ENCODE peak calls at places on chromosomes 5 and 9, in seven cellular contexts. One of them, this sample, is unnamed. For H3K4me1, the result is how much of the 10 kb centered on the place peaks cover.

GRCh38 chr5:19975795-19976194 is 12.2 kb downstream of the CDH18 start:
- DNase-seq in right atrium auricular region: no peak
- DNase-seq in CD4-positive, alpha-beta memory T cell: no peak
- DNase-seq in vagina: no peak
- DNase-seq in PC-9: no peak
- DNase-seq in iPS DF 6.9: no peak
- DNase-seq in pancreas: no peak
- DNase-seq in this sample: no peak

GRCh38 chr5:9409413-9410089 is 136.3 kb downstream of the SEMA5A start:
- DNase-seq in right atrium auricular region: no peak
- DNase-seq in CD4-positive, alpha-beta memory T cell: no peak
- DNase-seq in vagina: no peak
- DNase-seq in PC-9: no peak
- DNase-seq in iPS DF 6.9: no peak
- DNase-seq in pancreas: peak
- DNase-seq in this sample: no peak

GRCh38 chr9:120859361-120859760 is 16.6 kb upstream of the PSMD5 start:
- DNase-seq in right atrium auricular region: no peak
- DNase-seq in CD4-positive, alpha-beta memory T cell: no peak
- DNase-seq in vagina: no peak
- DNase-seq in PC-9: no peak
- DNase-seq in iPS DF 6.9: no peak
- DNase-seq in pancreas: no peak
- DNase-seq in this sample: no peak

GRCh38 chr5:178350361-178351220 is 118.0 kb upstream of the PHYKPL start:
- DNase-seq in right atrium auricular region: no peak
- DNase-seq in CD4-positive, alpha-beta memory T cell: no peak
- DNase-seq in vagina: no peak
- DNase-seq in PC-9: no peak
- DNase-seq in iPS DF 6.9: no peak
- DNase-seq in pancreas: no peak
- DNase-seq in this sample: no peak

GRCh38 chr9:121281614-121282291 is 13.8 kb downstream of the GSN start:
- DNase-seq in right atrium auricular region: peak
- DNase-seq in CD4-positive, alpha-beta memory T cell: no peak
- DNase-seq in vagina: no peak
- DNase-seq in PC-9: peak
- DNase-seq in iPS DF 6.9: no peak
- DNase-seq in pancreas: peak
- DNase-seq in this sample: no peak

GRCh38 chr5:150616024-150616470 is 24.4 kb upstream of the SYNPO start:
- DNase-seq in right atrium auricular region: no peak
- DNase-seq in CD4-positive, alpha-beta memory T cell: no peak
- DNase-seq in vagina: no peak
- DNase-seq in PC-9: peak
- DNase-seq in iPS DF 6.9: no peak
- DNase-seq in pancreas: peak
- DNase-seq in this sample: no peak

GRCh38 chr9:70061776-70062175 is 18.1 kb downstream of the MAMDC2 start:
- DNase-seq in right atrium auricular region: no peak
- DNase-seq in CD4-positive, alpha-beta memory T cell: no peak
- DNase-seq in vagina: no peak
- DNase-seq in PC-9: no peak
- DNase-seq in iPS DF 6.9: no peak
- DNase-seq in pancreas: no peak
- DNase-seq in this sample: no peak

GRCh38 chr5:40554048-40554447 is 125.7 kb upstream of the PTGER4 start:
- DNase-seq in right atrium auricular region: no peak
- DNase-seq in CD4-positive, alpha-beta memory T cell: no peak
- DNase-seq in vagina: no peak
- DNase-seq in PC-9: no peak
- DNase-seq in iPS DF 6.9: no peak
- DNase-seq in pancreas: no peak
- DNase-seq in this sample: no peak

GRCh38 chr5:58887721-58888409 is 305.0 kb downstream of the RAB3C start:
- DNase-seq in right atrium auricular region: peak
- DNase-seq in CD4-positive, alpha-beta memory T cell: no peak
- DNase-seq in vagina: no peak
- DNase-seq in PC-9: no peak
- DNase-seq in iPS DF 6.9: no peak
- DNase-seq in pancreas: no peak
- DNase-seq in this sample: no peak

GRCh38 chr5:116759860-116760644 is 185.4 kb upstream of the SEMA6A start:
- DNase-seq in right atrium auricular region: no peak
- DNase-seq in CD4-positive, alpha-beta memory T cell: no peak
- DNase-seq in vagina: no peak
- DNase-seq in PC-9: no peak
- DNase-seq in iPS DF 6.9: no peak
- DNase-seq in pancreas: no peak
- DNase-seq in this sample: no peak

GRCh38 chr5:95718203-95718602 is 12.9 kb upstream of the RHOBTB3 start:
- DNase-seq in right atrium auricular region: no peak
- DNase-seq in CD4-positive, alpha-beta memory T cell: peak
- DNase-seq in vagina: no peak
- DNase-seq in PC-9: no peak
- DNase-seq in iPS DF 6.9: no peak
- DNase-seq in pancreas: no peak
- DNase-seq in this sample: no peak

GRCh38 chr5:149667084-149667826 is 62.9 kb upstream of the PPARGC1B start:
- DNase-seq in right atrium auricular region: no peak
- DNase-seq in CD4-positive, alpha-beta memory T cell: no peak
- DNase-seq in vagina: no peak
- DNase-seq in PC-9: no peak
- DNase-seq in iPS DF 6.9: peak
- DNase-seq in pancreas: no peak
- DNase-seq in this sample: peak

GRCh38 chr9:131418143-131419028 is 24.5 kb downstream of the PRRC2B start:
- DNase-seq in right atrium auricular region: no peak
- DNase-seq in CD4-positive, alpha-beta memory T cell: no peak
- DNase-seq in vagina: no peak
- DNase-seq in PC-9: no peak
- DNase-seq in iPS DF 6.9: no peak
- DNase-seq in pancreas: peak
- DNase-seq in this sample: no peak

GRCh38 chr5:109105631-109106267 is 304.0 kb downstream of the PJA2 start:
- DNase-seq in right atrium auricular region: no peak
- DNase-seq in CD4-positive, alpha-beta memory T cell: no peak
- DNase-seq in vagina: no peak
- DNase-seq in PC-9: no peak
- DNase-seq in iPS DF 6.9: no peak
- DNase-seq in pancreas: no peak
- DNase-seq in this sample: no peak

GRCh38 chr5:8396756-8397155 is 527.8 kb downstream of the MTRR start:
- DNase-seq in right atrium auricular region: no peak
- DNase-seq in CD4-positive, alpha-beta memory T cell: no peak
- DNase-seq in vagina: no peak
- DNase-seq in PC-9: peak
- DNase-seq in iPS DF 6.9: no peak
- DNase-seq in pancreas: no peak
- DNase-seq in this sample: no peak

GRCh38 chr5:8394965-8395364 is 526.0 kb downstream of the MTRR start:
- DNase-seq in right atrium auricular region: no peak
- DNase-seq in CD4-positive, alpha-beta memory T cell: no peak
- DNase-seq in vagina: no peak
- DNase-seq in PC-9: no peak
- DNase-seq in iPS DF 6.9: no peak
- DNase-seq in pancreas: no peak
- DNase-seq in this sample: no peak

GRCh38 chr5:8399471-8399870 is 530.5 kb downstream of the MTRR start:
- DNase-seq in right atrium auricular region: no peak
- DNase-seq in CD4-positive, alpha-beta memory T cell: no peak
- DNase-seq in vagina: no peak
- DNase-seq in PC-9: peak
- DNase-seq in iPS DF 6.9: no peak
- DNase-seq in pancreas: no peak
- DNase-seq in this sample: no peak
- H3K27ac ChIP-seq in right atrium auricular region: no peak
- H3K27ac ChIP-seq in CD4-positive, alpha-beta memory T cell: no peak
- H3K27ac ChIP-seq in vagina: no peak
- H3K27ac ChIP-seq in PC-9: no peak
- H3K27ac ChIP-seq in iPS DF 6.9: no peak
- H3K27ac ChIP-seq in pancreas: no peak
- H3K27ac ChIP-seq in this sample: no peak

DNA sequence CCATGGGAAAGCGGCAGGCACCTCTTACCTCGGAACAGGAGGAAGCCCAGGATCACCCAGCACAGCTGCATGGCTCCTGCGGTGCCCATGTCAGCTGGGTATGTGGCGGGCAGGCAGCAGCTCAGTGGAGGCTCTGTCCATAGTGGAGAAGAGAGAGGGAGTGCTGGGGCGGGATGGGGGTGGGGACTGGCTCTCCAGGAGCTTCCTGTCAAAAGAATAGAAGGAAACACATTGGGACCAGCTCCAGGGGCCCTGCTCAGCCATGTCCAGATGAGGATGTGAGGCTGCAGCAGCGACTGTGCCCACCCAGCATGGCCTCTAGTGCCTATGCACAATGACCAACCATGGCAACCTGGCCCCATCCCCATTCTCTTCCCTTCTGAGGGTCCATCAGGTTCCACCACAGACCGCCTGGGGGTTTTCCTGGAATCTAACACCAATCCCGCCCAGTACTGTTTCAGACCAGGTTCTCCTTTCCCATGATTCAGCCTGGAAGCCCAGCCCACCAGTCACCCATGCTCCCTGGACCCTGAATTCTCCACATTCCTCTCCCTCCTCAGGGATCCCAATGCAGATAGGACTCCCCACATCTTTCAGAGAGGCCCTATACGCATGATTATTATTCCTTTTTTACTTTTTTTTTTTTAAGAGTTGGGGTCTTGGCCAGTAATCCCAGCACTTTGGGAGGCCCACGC is at the start of gene ECSCR:
- DNase-seq in right atrium auricular region: no peak
- DNase-seq in CD4-positive, alpha-beta memory T cell: no peak
- DNase-seq in vagina: no peak
- DNase-seq in PC-9: no peak
- DNase-seq in iPS DF 6.9: no peak
- DNase-seq in pancreas: no peak
- DNase-seq in this sample: no peak
- H3K4me1 ChIP-seq in right atrium auricular region: under half
- H3K4me1 ChIP-seq in CD4-positive, alpha-beta memory T cell: under half
- H3K4me1 ChIP-seq in vagina: under half
- H3K4me1 ChIP-seq in PC-9: under half
- H3K4me1 ChIP-seq in iPS DF 6.9: under half
- H3K4me1 ChIP-seq in pancreas: under half
- H3K4me1 ChIP-seq in this sample: under half

GRCh38 chr9:111484564-111484878 is 338 bp upstream of the ECPAS start:
- DNase-seq in right atrium auricular region: no peak
- DNase-seq in CD4-positive, alpha-beta memory T cell: no peak
- DNase-seq in vagina: no peak
- DNase-seq in PC-9: peak
- DNase-seq in iPS DF 6.9: no peak
- DNase-seq in pancreas: no peak
- DNase-seq in this sample: no peak

GRCh38 chr9:111483862-111484563 is at the start of gene ECPAS:
- DNase-seq in right atrium auricular region: peak
- DNase-seq in CD4-positive, alpha-beta memory T cell: peak
- DNase-seq in vagina: no peak
- DNase-seq in PC-9: peak
- DNase-seq in iPS DF 6.9: no peak
- DNase-seq in pancreas: peak
- DNase-seq in this sample: peak

GRCh38 chr9:111481885-111482636 is 2.1 kb downstream of the ECPAS start:
- DNase-seq in right atrium auricular region: no peak
- DNase-seq in CD4-positive, alpha-beta memory T cell: no peak
- DNase-seq in vagina: no peak
- DNase-seq in PC-9: peak
- DNase-seq in iPS DF 6.9: no peak
- DNase-seq in pancreas: no peak
- DNase-seq in this sample: no peak

GRCh38 chr9:111482656-111483418 is 1.3 kb downstream of the ECPAS start:
- DNase-seq in right atrium auricular region: peak
- DNase-seq in CD4-positive, alpha-beta memory T cell: peak
- DNase-seq in vagina: no peak
- DNase-seq in PC-9: peak
- DNase-seq in iPS DF 6.9: no peak
- DNase-seq in pancreas: peak
- DNase-seq in this sample: peak

GRCh38 chr9:111483419-111483861 is 743 bp downstream of the ECPAS start:
- DNase-seq in right atrium auricular region: no peak
- DNase-seq in CD4-positive, alpha-beta memory T cell: no peak
- DNase-seq in vagina: no peak
- DNase-seq in PC-9: no peak
- DNase-seq in iPS DF 6.9: no peak
- DNase-seq in pancreas: no peak
- DNase-seq in this sample: peak
- H3K4me3 ChIP-seq in right atrium auricular region: peak
- H3K4me3 ChIP-seq in CD4-positive, alpha-beta memory T cell: peak
- H3K4me3 ChIP-seq in vagina: peak
- H3K4me3 ChIP-seq in PC-9: peak
- H3K4me3 ChIP-seq in iPS DF 6.9: peak
- H3K4me3 ChIP-seq in pancreas: peak
- H3K4me3 ChIP-seq in this sample: no peak

DNA sequence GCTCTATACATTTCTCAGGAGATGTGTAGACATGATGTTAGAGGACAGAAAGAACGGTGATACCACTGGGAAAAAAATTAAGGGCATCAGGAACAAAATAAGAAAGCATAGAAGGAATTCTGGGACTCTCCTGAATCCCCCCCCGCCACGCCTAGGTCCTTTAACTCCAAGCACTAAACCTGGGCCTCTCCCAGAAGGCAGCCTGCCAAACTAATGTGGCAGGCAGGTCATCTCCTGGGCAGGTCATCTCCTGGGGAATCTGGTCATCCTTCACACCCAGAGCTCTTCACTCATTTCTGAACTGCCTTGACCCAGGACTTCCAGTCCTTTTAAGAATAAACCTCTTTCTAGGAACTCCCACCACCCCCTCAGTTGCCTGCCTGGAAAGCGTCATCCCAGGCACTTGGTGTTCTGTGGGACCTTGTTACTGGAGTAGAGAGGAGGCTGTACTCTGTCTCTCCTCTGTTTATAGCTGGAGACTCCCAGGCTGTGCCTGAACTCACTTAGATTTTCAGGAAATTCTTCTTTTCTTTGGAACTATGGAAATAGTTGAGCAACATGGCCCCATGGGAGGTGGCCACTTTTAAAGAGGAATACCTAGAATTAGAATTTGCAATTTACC is 24.1 kb downstream of the PSAT1 start:
- DNase-seq in right atrium auricular region: peak
- DNase-seq in CD4-positive, alpha-beta memory T cell: no peak
- DNase-seq in vagina: no peak
- DNase-seq in PC-9: no peak
- DNase-seq in iPS DF 6.9: no peak
- DNase-seq in pancreas: no peak
- DNase-seq in this sample: no peak
- H3K27ac ChIP-seq in right atrium auricular region: no peak
- H3K27ac ChIP-seq in CD4-positive, alpha-beta memory T cell: no peak
- H3K27ac ChIP-seq in vagina: no peak
- H3K27ac ChIP-seq in PC-9: no peak
- H3K27ac ChIP-seq in iPS DF 6.9: no peak
- H3K27ac ChIP-seq in pancreas: no peak
- H3K27ac ChIP-seq in this sample: no peak